ENCODE peak calls at places on chromosomes 4 and X, in four cellular contexts. T, C, V and J are unnamed samples.

GRCh38 chrX:139126493-139126892 is 404.0 kb upstream of the F9 start:
- DNase-seq in T (no peak), C (peak), V (no peak), J (no peak)

GRCh38 chr4:1204286-1204827 is 32.0 kb upstream of the SPON2 start:
- DNase-seq in T (no peak), C (no peak), V (no peak), J (no peak)

GRCh38 chr4:81723044-81723884 is 251.6 kb upstream of the RASGEF1B start:
- DNase-seq in T (no peak), C (no peak), V (no peak), J (no peak)

GRCh38 chr4:183610033-183610432 is 49.0 kb downstream of the RWDD4 start:
- DNase-seq in T (no peak), C (no peak), V (no peak), J (no peak)

GRCh38 chr4:100494166-100494565 is 23.7 kb downstream of the EMCN start:
- DNase-seq in T (no peak), C (no peak), V (no peak), J (no peak)

GRCh38 chr4:158805628-158806471 is 37.0 kb downstream of the FNIP2 start:
- DNase-seq in T (no peak), C (no peak), V (no peak), J (no peak)

GRCh38 chrX:130772313-130773140 is 130.5 kb downstream of the ENOX2 start:
- DNase-seq in T (no peak), C (no peak), V (no peak), J (no peak)

GRCh38 chr4:168484626-168485025 is 4.3 kb upstream of the DDX60L start:
- DNase-seq in T (no peak), C (no peak), V (no peak), J (no peak)

GRCh38 chr4:162682651-162683050 is 484.0 kb downstream of the NAF1 start:
- DNase-seq in T (no peak), C (no peak), V (no peak), J (no peak)

GRCh38 chrX:11535156-11535919 is 130.4 kb downstream of the ARHGAP6 start:
- DNase-seq in T (no peak), C (no peak), V (no peak), J (no peak)

GRCh38 chr4:43163101-43163792 is 270.7 kb downstream of the GRXCR1 start:
- DNase-seq in T (no peak), C (no peak), V (no peak), J (no peak)

GRCh38 chrX:29671426-29671825 is 543.9 kb upstream of the MAGEB2 start:
- DNase-seq in T (no peak), C (no peak), V (no peak), J (no peak)

GRCh38 chr4:42638993-42639392 is 17.9 kb downstream of the ATP8A1 start:
- DNase-seq in T (no peak), C (peak), V (no peak), J (no peak)

GRCh38 chrX:47501226-47502071 is 18.4 kb upstream of the ZNF41 start:
- DNase-seq in T (no peak), C (no peak), V (no peak), J (no peak)

GRCh38 chr4:180099962-180100361 is 2143.2 kb upstream of the TENM3 start:
- DNase-seq in T (no peak), C (no peak), V (no peak), J (no peak)

GRCh38 chr4:27828843-27829242 is 968.2 kb downstream of the STIM2 start:
- DNase-seq in T (no peak), C (no peak), V (no peak), J (no peak)

GRCh38 chr4:136650541-136651277 is 881.6 kb downstream of the PCDH18 start:
- DNase-seq in T (no peak), C (no peak), V (no peak), J (no peak)

GRCh38 chrX:139932077-139932900 is 564 bp downstream of the ATP11C start:
- DNase-seq in T (peak), C (peak), V (no peak), J (peak)

GRCh38 chr4:28886934-28887333 is 1833.2 kb upstream of the PCDH7 start:
- DNase-seq in T (no peak), C (no peak), V (no peak), J (no peak)

GRCh38 chr4:80011636-80012236 is 61.3 kb downstream of the ANTXR2 start:
- DNase-seq in T (no peak), C (no peak), V (no peak), J (no peak)

GRCh38 chr4:47718691-47719090 is 119.2 kb downstream of the CORIN start:
- DNase-seq in T (no peak), C (no peak), V (no peak), J (no peak)

GRCh38 chr4:56622176-56622575 is 58.9 kb downstream of the HOPX start:
- DNase-seq in T (no peak), C (no peak), V (no peak), J (no peak)